ENCODE peak calls at places on chromosomes 7 and 10, in eight cellular contexts. One of them, this sample, is unnamed.

GRCh38 chr10:49110684-49111319 is 4.5 kb downstream of the VSTM4 start:
- DNase-seq in HL-60: no peak
- DNase-seq in stomach: no peak
- DNase-seq in fibroblast of the aortic adventitia: no peak
- DNase-seq in GM10248: no peak
- DNase-seq in GM20000: no peak
- DNase-seq in heart right ventricle: no peak
- DNase-seq in OCI-LY7: no peak
- DNase-seq in this sample: no peak

GRCh38 chr10:69361303-69361614 is 55.5 kb downstream of the TACR2 start:
- DNase-seq in HL-60: no peak
- DNase-seq in stomach: peak
- DNase-seq in fibroblast of the aortic adventitia: no peak
- DNase-seq in GM10248: no peak
- DNase-seq in GM20000: no peak
- DNase-seq in heart right ventricle: no peak
- DNase-seq in OCI-LY7: no peak
- DNase-seq in this sample: no peak

GRCh38 chr7:107870427-107871000 is 20.5 kb upstream of the DLD start:
- DNase-seq in HL-60: no peak
- DNase-seq in stomach: no peak
- DNase-seq in fibroblast of the aortic adventitia: no peak
- DNase-seq in GM10248: no peak
- DNase-seq in GM20000: no peak
- DNase-seq in heart right ventricle: no peak
- DNase-seq in OCI-LY7: no peak
- DNase-seq in this sample: no peak

GRCh38 chr7:99677646-99678045 is 2.1 kb downstream of the CYP3A5 start:
- DNase-seq in HL-60: no peak
- DNase-seq in stomach: no peak
- DNase-seq in fibroblast of the aortic adventitia: no peak
- DNase-seq in GM10248: no peak
- DNase-seq in GM20000: no peak
- DNase-seq in heart right ventricle: no peak
- DNase-seq in OCI-LY7: no peak
- DNase-seq in this sample: no peak

GRCh38 chr7:12685550-12685949 is 1.9 kb upstream of the ARL4A start:
- DNase-seq in HL-60: peak
- DNase-seq in stomach: no peak
- DNase-seq in fibroblast of the aortic adventitia: peak
- DNase-seq in GM10248: no peak
- DNase-seq in GM20000: no peak
- DNase-seq in heart right ventricle: peak
- DNase-seq in OCI-LY7: peak
- DNase-seq in this sample: no peak

GRCh38 chr7:542131-542934 is 22.7 kb upstream of the PDGFA start:
- DNase-seq in HL-60: no peak
- DNase-seq in stomach: no peak
- DNase-seq in fibroblast of the aortic adventitia: no peak
- DNase-seq in GM10248: no peak
- DNase-seq in GM20000: no peak
- DNase-seq in heart right ventricle: peak
- DNase-seq in OCI-LY7: no peak
- DNase-seq in this sample: no peak

GRCh38 chr10:70584941-70585544 is 17.5 kb downstream of the PRF1 start:
- DNase-seq in HL-60: peak
- DNase-seq in stomach: no peak
- DNase-seq in fibroblast of the aortic adventitia: peak
- DNase-seq in GM10248: no peak
- DNase-seq in GM20000: no peak
- DNase-seq in heart right ventricle: no peak
- DNase-seq in OCI-LY7: peak
- DNase-seq in this sample: no peak

GRCh38 chr7:80724249-80724871 is 85.9 kb downstream of the CD36 start:
- DNase-seq in HL-60: no peak
- DNase-seq in stomach: no peak
- DNase-seq in fibroblast of the aortic adventitia: peak
- DNase-seq in GM10248: no peak
- DNase-seq in GM20000: no peak
- DNase-seq in heart right ventricle: no peak
- DNase-seq in OCI-LY7: no peak
- DNase-seq in this sample: peak

GRCh38 chr7:47517821-47518480 is 64.0 kb downstream of the TNS3 start:
- DNase-seq in HL-60: no peak
- DNase-seq in stomach: no peak
- DNase-seq in fibroblast of the aortic adventitia: no peak
- DNase-seq in GM10248: no peak
- DNase-seq in GM20000: no peak
- DNase-seq in heart right ventricle: no peak
- DNase-seq in OCI-LY7: no peak
- DNase-seq in this sample: no peak

GRCh38 chr7:31791881-31792280 is 104.9 kb downstream of the PPP1R17 start:
- DNase-seq in HL-60: no peak
- DNase-seq in stomach: no peak
- DNase-seq in fibroblast of the aortic adventitia: no peak
- DNase-seq in GM10248: no peak
- DNase-seq in GM20000: no peak
- DNase-seq in heart right ventricle: no peak
- DNase-seq in OCI-LY7: no peak
- DNase-seq in this sample: no peak

GRCh38 chr10:26488344-26488743 is 50.2 kb downstream of the APBB1IP start:
- DNase-seq in HL-60: no peak
- DNase-seq in stomach: no peak
- DNase-seq in fibroblast of the aortic adventitia: peak
- DNase-seq in GM10248: no peak
- DNase-seq in GM20000: no peak
- DNase-seq in heart right ventricle: no peak
- DNase-seq in OCI-LY7: no peak
- DNase-seq in this sample: peak

GRCh38 chr10:7625836-7626235 is 40.9 kb downstream of the ITIH5 start:
- DNase-seq in HL-60: no peak
- DNase-seq in stomach: no peak
- DNase-seq in fibroblast of the aortic adventitia: peak
- DNase-seq in GM10248: no peak
- DNase-seq in GM20000: no peak
- DNase-seq in heart right ventricle: no peak
- DNase-seq in OCI-LY7: no peak
- DNase-seq in this sample: no peak

GRCh38 chr7:19713676-19714075 is 4.8 kb upstream of the POLR1F start:
- DNase-seq in HL-60: peak
- DNase-seq in stomach: no peak
- DNase-seq in fibroblast of the aortic adventitia: peak
- DNase-seq in GM10248: no peak
- DNase-seq in GM20000: peak
- DNase-seq in heart right ventricle: no peak
- DNase-seq in OCI-LY7: peak
- DNase-seq in this sample: peak

GRCh38 chr7:100674441-100675407 is 1.2 kb downstream of the GNB2 start:
- DNase-seq in HL-60: peak
- DNase-seq in stomach: no peak
- DNase-seq in fibroblast of the aortic adventitia: no peak
- DNase-seq in GM10248: no peak
- DNase-seq in GM20000: peak
- DNase-seq in heart right ventricle: no peak
- DNase-seq in OCI-LY7: peak
- DNase-seq in this sample: no peak

GRCh38 chr7:73974948-73975926 is 52.7 kb upstream of the ELN start:
- DNase-seq in HL-60: no peak
- DNase-seq in stomach: no peak
- DNase-seq in fibroblast of the aortic adventitia: no peak
- DNase-seq in GM10248: no peak
- DNase-seq in GM20000: peak
- DNase-seq in heart right ventricle: no peak
- DNase-seq in OCI-LY7: no peak
- DNase-seq in this sample: no peak

GRCh38 chr7:135761751-135762488 is 13.3 kb upstream of the FAM180A start:
- DNase-seq in HL-60: peak
- DNase-seq in stomach: no peak
- DNase-seq in fibroblast of the aortic adventitia: no peak
- DNase-seq in GM10248: no peak
- DNase-seq in GM20000: no peak
- DNase-seq in heart right ventricle: no peak
- DNase-seq in OCI-LY7: no peak
- DNase-seq in this sample: peak

GRCh38 chr7:156113733-156114132 is 301.5 kb upstream of the SHH start:
- DNase-seq in HL-60: no peak
- DNase-seq in stomach: no peak
- DNase-seq in fibroblast of the aortic adventitia: no peak
- DNase-seq in GM10248: no peak
- DNase-seq in GM20000: no peak
- DNase-seq in heart right ventricle: no peak
- DNase-seq in OCI-LY7: no peak
- DNase-seq in this sample: no peak

GRCh38 chr10:22230331-22230833 is 12.6 kb upstream of the EBLN1 start:
- DNase-seq in HL-60: peak
- DNase-seq in stomach: no peak
- DNase-seq in fibroblast of the aortic adventitia: peak
- DNase-seq in GM10248: peak
- DNase-seq in GM20000: peak
- DNase-seq in heart right ventricle: no peak
- DNase-seq in OCI-LY7: peak
- DNase-seq in this sample: peak

GRCh38 chr10:52563361-52563760 is 209.2 kb downstream of the MBL2 start:
- DNase-seq in HL-60: no peak
- DNase-seq in stomach: no peak
- DNase-seq in fibroblast of the aortic adventitia: peak
- DNase-seq in GM10248: no peak
- DNase-seq in GM20000: no peak
- DNase-seq in heart right ventricle: no peak
- DNase-seq in OCI-LY7: no peak
- DNase-seq in this sample: no peak

GRCh38 chr10:3785849-3786290 is 861 bp upstream of the KLF6 start:
- DNase-seq in HL-60: no peak
- DNase-seq in stomach: no peak
- DNase-seq in fibroblast of the aortic adventitia: peak
- DNase-seq in GM10248: peak
- DNase-seq in GM20000: no peak
- DNase-seq in heart right ventricle: peak
- DNase-seq in OCI-LY7: peak
- DNase-seq in this sample: no peak
- TF ChIP-seq CTCF in HL-60: no peak
- TF ChIP-seq CTCF in stomach: no peak
- TF ChIP-seq CTCF in fibroblast of the aortic adventitia: no peak
- TF ChIP-seq CTCF in GM10248: no peak
- TF ChIP-seq CTCF in GM20000: no peak
- TF ChIP-seq CTCF in heart right ventricle: no peak
- TF ChIP-seq CTCF in OCI-LY7: no peak
- TF ChIP-seq CTCF in this sample: no peak

GRCh38 chr7:127941471-127941870 is 89.8 kb downstream of the LRRC4 start:
- DNase-seq in HL-60: no peak
- DNase-seq in stomach: no peak
- DNase-seq in fibroblast of the aortic adventitia: no peak
- DNase-seq in GM10248: no peak
- DNase-seq in GM20000: no peak
- DNase-seq in heart right ventricle: no peak
- DNase-seq in OCI-LY7: no peak
- DNase-seq in this sample: no peak

GRCh38 chr7:127940365-127941160 is 90.7 kb downstream of the LRRC4 start:
- DNase-seq in HL-60: no peak
- DNase-seq in stomach: no peak
- DNase-seq in fibroblast of the aortic adventitia: peak
- DNase-seq in GM10248: no peak
- DNase-seq in GM20000: no peak
- DNase-seq in heart right ventricle: no peak
- DNase-seq in OCI-LY7: no peak
- DNase-seq in this sample: peak

GRCh38 chr7:127935847-127936376 is 95.3 kb downstream of the LRRC4 start:
- DNase-seq in HL-60: no peak
- DNase-seq in stomach: no peak
- DNase-seq in fibroblast of the aortic adventitia: no peak
- DNase-seq in GM10248: no peak
- DNase-seq in GM20000: no peak
- DNase-seq in heart right ventricle: no peak
- DNase-seq in OCI-LY7: peak
- DNase-seq in this sample: no peak

GRCh38 chr7:127937066-127937680 is 94.1 kb downstream of the LRRC4 start:
- DNase-seq in HL-60: no peak
- DNase-seq in stomach: no peak
- DNase-seq in fibroblast of the aortic adventitia: no peak
- DNase-seq in GM10248: no peak
- DNase-seq in GM20000: no peak
- DNase-seq in heart right ventricle: no peak
- DNase-seq in OCI-LY7: no peak
- DNase-seq in this sample: no peak

DNA sequence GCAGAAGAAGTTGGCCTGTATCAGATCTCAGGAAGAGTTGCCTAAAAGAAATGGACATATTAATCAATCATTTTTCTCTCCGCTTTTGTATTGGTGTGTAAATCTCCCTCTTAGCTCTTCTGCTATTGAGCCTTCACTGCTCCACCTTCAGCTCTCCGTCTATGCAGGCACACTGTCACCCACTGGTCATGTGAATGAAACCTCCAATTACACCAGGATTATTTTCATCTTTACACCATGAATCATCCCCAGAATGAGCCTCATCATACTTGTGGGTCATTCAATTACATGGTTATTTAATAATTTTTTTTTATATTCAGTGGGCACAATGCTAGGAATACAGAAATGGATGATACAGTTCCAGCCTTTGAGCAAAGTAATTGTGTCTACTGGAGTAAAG is 92.6 kb downstream of the LRRC4 start:
- DNase-seq in HL-60: no peak
- DNase-seq in stomach: no peak
- DNase-seq in fibroblast of the aortic adventitia: peak
- DNase-seq in GM10248: no peak
- DNase-seq in GM20000: no peak
- DNase-seq in heart right ventricle: no peak
- DNase-seq in OCI-LY7: no peak
- DNase-seq in this sample: peak
- TF ChIP-seq CTCF in HL-60: no peak
- TF ChIP-seq CTCF in stomach: no peak
- TF ChIP-seq CTCF in fibroblast of the aortic adventitia: no peak
- TF ChIP-seq CTCF in GM10248: peak
- TF ChIP-seq CTCF in GM20000: no peak
- TF ChIP-seq CTCF in heart right ventricle: no peak
- TF ChIP-seq CTCF in OCI-LY7: no peak
- TF ChIP-seq CTCF in this sample: peak

GRCh38 chr10:115141254-115141653 is 48.1 kb downstream of the ATRNL1 start:
- DNase-seq in HL-60: no peak
- DNase-seq in stomach: no peak
- DNase-seq in fibroblast of the aortic adventitia: peak
- DNase-seq in GM10248: no peak
- DNase-seq in GM20000: no peak
- DNase-seq in heart right ventricle: no peak
- DNase-seq in OCI-LY7: no peak
- DNase-seq in this sample: peak
- TF ChIP-seq CTCF in HL-60: no peak
- TF ChIP-seq CTCF in stomach: no peak
- TF ChIP-seq CTCF in fibroblast of the aortic adventitia: peak
- TF ChIP-seq CTCF in GM10248: peak
- TF ChIP-seq CTCF in GM20000: no peak
- TF ChIP-seq CTCF in heart right ventricle: peak
- TF ChIP-seq CTCF in OCI-LY7: peak
- TF ChIP-seq CTCF in this sample: peak

DNA sequence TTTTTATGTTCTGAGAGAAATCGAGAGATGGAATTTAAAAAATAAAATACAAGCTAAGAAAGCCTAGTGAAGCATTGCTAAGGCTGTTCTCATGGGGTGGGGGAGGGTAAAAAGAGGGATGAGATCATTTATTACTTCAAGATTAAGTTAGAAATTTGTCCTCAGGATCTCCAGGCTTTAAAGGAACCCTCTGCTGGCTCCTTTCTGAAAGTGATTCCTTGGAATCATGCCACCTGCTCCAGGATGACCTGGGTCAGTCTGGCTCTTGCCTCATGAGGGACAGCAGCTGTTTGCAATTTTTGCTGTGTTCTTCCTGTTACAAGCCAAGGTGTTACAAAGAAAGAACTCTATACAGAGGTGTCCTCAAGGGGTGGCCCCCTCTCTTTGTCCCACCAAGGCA is 69.8 kb downstream of the CDK1 start:
- DNase-seq in HL-60: no peak
- DNase-seq in stomach: no peak
- DNase-seq in fibroblast of the aortic adventitia: peak
- DNase-seq in GM10248: no peak
- DNase-seq in GM20000: no peak
- DNase-seq in heart right ventricle: no peak
- DNase-seq in OCI-LY7: no peak
- DNase-seq in this sample: peak
- TF ChIP-seq CTCF in HL-60: no peak
- TF ChIP-seq CTCF in stomach: no peak
- TF ChIP-seq CTCF in fibroblast of the aortic adventitia: peak
- TF ChIP-seq CTCF in GM10248: no peak
- TF ChIP-seq CTCF in GM20000: no peak
- TF ChIP-seq CTCF in heart right ventricle: no peak
- TF ChIP-seq CTCF in OCI-LY7: no peak
- TF ChIP-seq CTCF in this sample: peak